ENCODE peak calls at places on chromosome 19, in six cellular contexts. One of them, this sample, is unnamed.

GRCh38 chr19:18967358-18968146 is 26.5 kb upstream of the HOMER3 start:
- DNase-seq in stimulated activated CD4-positive, alpha-beta T cell treated with anti-CD3 and anti-CD28 coated beads, Interleukin-1b, Interleukin-23, amount 100 ng/mL, for 48 hours: no peak
- DNase-seq in esophagus muscularis mucosa: no peak
- DNase-seq in mesendoderm: no peak
- DNase-seq in Caco-2: no peak
- DNase-seq in brain microvascular endothelial cell: no peak
- DNase-seq in this sample: peak

GRCh38 chr19:2462635-2463421 is 6.1 kb upstream of the LMNB2 start:
- DNase-seq in Caco-2: peak
- DNase-seq in mesendoderm: peak
- DNase-seq in stimulated activated CD4-positive, alpha-beta T cell treated with anti-CD3 and anti-CD28 coated beads, Interleukin-1b, Interleukin-23, amount 100 ng/mL, for 48 hours: no peak
- DNase-seq in brain microvascular endothelial cell: peak
- DNase-seq in esophagus muscularis mucosa: peak
- DNase-seq in this sample: peak

GRCh38 chr19:53182202-53182601 is 11.0 kb downstream of the ZNF665 start:
- DNase-seq in Caco-2: no peak
- DNase-seq in brain microvascular endothelial cell: peak
- DNase-seq in stimulated activated CD4-positive, alpha-beta T cell treated with anti-CD3 and anti-CD28 coated beads, Interleukin-1b, Interleukin-23, amount 100 ng/mL, for 48 hours: no peak
- DNase-seq in esophagus muscularis mucosa: no peak
- DNase-seq in mesendoderm: no peak
- DNase-seq in this sample: peak

GRCh38 chr19:39409886-39410619 is 2.4 kb upstream of the PLEKHG2 start:
- DNase-seq in esophagus muscularis mucosa: no peak
- DNase-seq in stimulated activated CD4-positive, alpha-beta T cell treated with anti-CD3 and anti-CD28 coated beads, Interleukin-1b, Interleukin-23, amount 100 ng/mL, for 48 hours: peak
- DNase-seq in Caco-2: peak
- DNase-seq in brain microvascular endothelial cell: peak
- DNase-seq in mesendoderm: peak
- DNase-seq in this sample: peak

GRCh38 chr19:5369304-5369703 is 28.7 kb upstream of the PTPRS start:
- DNase-seq in mesendoderm: no peak
- DNase-seq in brain microvascular endothelial cell: no peak
- DNase-seq in Caco-2: no peak
- DNase-seq in esophagus muscularis mucosa: no peak
- DNase-seq in stimulated activated CD4-positive, alpha-beta T cell treated with anti-CD3 and anti-CD28 coated beads, Interleukin-1b, Interleukin-23, amount 100 ng/mL, for 48 hours: no peak
- DNase-seq in this sample: no peak

GRCh38 chr19:18377026-18377425 is 8.9 kb upstream of the GDF15 start:
- DNase-seq in Caco-2: peak
- DNase-seq in mesendoderm: no peak
- DNase-seq in esophagus muscularis mucosa: no peak
- DNase-seq in stimulated activated CD4-positive, alpha-beta T cell treated with anti-CD3 and anti-CD28 coated beads, Interleukin-1b, Interleukin-23, amount 100 ng/mL, for 48 hours: no peak
- DNase-seq in brain microvascular endothelial cell: no peak
- DNase-seq in this sample: no peak

GRCh38 chr19:778910-779653 is 18.2 kb upstream of the PTBP1 start:
- DNase-seq in mesendoderm: peak
- DNase-seq in Caco-2: peak
- DNase-seq in esophagus muscularis mucosa: no peak
- DNase-seq in stimulated activated CD4-positive, alpha-beta T cell treated with anti-CD3 and anti-CD28 coated beads, Interleukin-1b, Interleukin-23, amount 100 ng/mL, for 48 hours: no peak
- DNase-seq in brain microvascular endothelial cell: peak
- DNase-seq in this sample: peak

GRCh38 chr19:13732337-13732736 is 32.0 kb upstream of the MRI1 start:
- DNase-seq in stimulated activated CD4-positive, alpha-beta T cell treated with anti-CD3 and anti-CD28 coated beads, Interleukin-1b, Interleukin-23, amount 100 ng/mL, for 48 hours: no peak
- DNase-seq in brain microvascular endothelial cell: no peak
- DNase-seq in Caco-2: no peak
- DNase-seq in mesendoderm: no peak
- DNase-seq in esophagus muscularis mucosa: no peak
- DNase-seq in this sample: no peak

GRCh38 chr19:18046066-18046718 is 38.2 kb downstream of the ARRDC2 start:
- DNase-seq in Caco-2: no peak
- DNase-seq in esophagus muscularis mucosa: no peak
- DNase-seq in mesendoderm: peak
- DNase-seq in stimulated activated CD4-positive, alpha-beta T cell treated with anti-CD3 and anti-CD28 coated beads, Interleukin-1b, Interleukin-23, amount 100 ng/mL, for 48 hours: peak
- DNase-seq in brain microvascular endothelial cell: peak
- DNase-seq in this sample: peak